ENCODE peak calls at places on chromosomes 1 and 21, in nine cellular contexts. One of them, this sample, is unnamed.

GRCh38 chr1:111952258-111952657 is 37.2 kb downstream of the KCND3 start:
- DNase-seq in PC-3: peak
- DNase-seq in AG09319: no peak
- DNase-seq in stimulated activated CD8-positive, alpha-beta memory T cell treated with anti-CD3 and anti-CD28 coated beads, Interleukin-4, amount 100 ng/mL, for 24 hours: no peak
- DNase-seq in H54: no peak
- DNase-seq in CD4-positive, alpha-beta memory T cell: no peak
- DNase-seq in OCI-LY7: no peak
- DNase-seq in ACHN: no peak
- DNase-seq in activated naive CD4-positive, alpha-beta T cell treated with anti-CD3 and anti-CD28 coated beads, Interleukin-2, amount 10 ng/mL, durations not matched to agents 7 days and 5 days: no peak
- DNase-seq in this sample: no peak

GRCh38 chr1:42231253-42231652 is 66.7 kb upstream of the GUCA2A start:
- DNase-seq in OCI-LY7: no peak
- DNase-seq in H54: no peak
- DNase-seq in stimulated activated CD8-positive, alpha-beta memory T cell treated with anti-CD3 and anti-CD28 coated beads, Interleukin-4, amount 100 ng/mL, for 24 hours: no peak
- DNase-seq in ACHN: no peak
- DNase-seq in AG09319: no peak
- DNase-seq in PC-3: peak
- DNase-seq in activated naive CD4-positive, alpha-beta T cell treated with anti-CD3 and anti-CD28 coated beads, Interleukin-2, amount 10 ng/mL, durations not matched to agents 7 days and 5 days: no peak
- DNase-seq in CD4-positive, alpha-beta memory T cell: no peak
- DNase-seq in this sample: no peak

GRCh38 chr1:17168480-17168878 is 36.4 kb upstream of the PADI1 start:
- DNase-seq in H54: no peak
- DNase-seq in activated naive CD4-positive, alpha-beta T cell treated with anti-CD3 and anti-CD28 coated beads, Interleukin-2, amount 10 ng/mL, durations not matched to agents 7 days and 5 days: no peak
- DNase-seq in AG09319: no peak
- DNase-seq in stimulated activated CD8-positive, alpha-beta memory T cell treated with anti-CD3 and anti-CD28 coated beads, Interleukin-4, amount 100 ng/mL, for 24 hours: no peak
- DNase-seq in ACHN: peak
- DNase-seq in OCI-LY7: no peak
- DNase-seq in CD4-positive, alpha-beta memory T cell: no peak
- DNase-seq in PC-3: peak
- DNase-seq in this sample: no peak

GRCh38 chr1:1250828-1251284 is 4.3 kb upstream of the C1QTNF12 start:
- DNase-seq in stimulated activated CD8-positive, alpha-beta memory T cell treated with anti-CD3 and anti-CD28 coated beads, Interleukin-4, amount 100 ng/mL, for 24 hours: peak
- DNase-seq in CD4-positive, alpha-beta memory T cell: peak
- DNase-seq in OCI-LY7: peak
- DNase-seq in PC-3: no peak
- DNase-seq in activated naive CD4-positive, alpha-beta T cell treated with anti-CD3 and anti-CD28 coated beads, Interleukin-2, amount 10 ng/mL, durations not matched to agents 7 days and 5 days: peak
- DNase-seq in H54: no peak
- DNase-seq in AG09319: no peak
- DNase-seq in ACHN: no peak
- DNase-seq in this sample: no peak

GRCh38 chr1:65514083-65514482 is 93.6 kb downstream of the LEPR start:
- DNase-seq in H54: no peak
- DNase-seq in PC-3: no peak
- DNase-seq in AG09319: peak
- DNase-seq in activated naive CD4-positive, alpha-beta T cell treated with anti-CD3 and anti-CD28 coated beads, Interleukin-2, amount 10 ng/mL, durations not matched to agents 7 days and 5 days: no peak
- DNase-seq in ACHN: no peak
- DNase-seq in CD4-positive, alpha-beta memory T cell: no peak
- DNase-seq in OCI-LY7: no peak
- DNase-seq in stimulated activated CD8-positive, alpha-beta memory T cell treated with anti-CD3 and anti-CD28 coated beads, Interleukin-4, amount 100 ng/mL, for 24 hours: no peak
- DNase-seq in this sample: peak

GRCh38 chr1:159421821-159422220 is 10.2 kb upstream of the OR10J4 start:
- DNase-seq in OCI-LY7: no peak
- DNase-seq in PC-3: no peak
- DNase-seq in CD4-positive, alpha-beta memory T cell: no peak
- DNase-seq in AG09319: no peak
- DNase-seq in H54: no peak
- DNase-seq in ACHN: no peak
- DNase-seq in stimulated activated CD8-positive, alpha-beta memory T cell treated with anti-CD3 and anti-CD28 coated beads, Interleukin-4, amount 100 ng/mL, for 24 hours: no peak
- DNase-seq in activated naive CD4-positive, alpha-beta T cell treated with anti-CD3 and anti-CD28 coated beads, Interleukin-2, amount 10 ng/mL, durations not matched to agents 7 days and 5 days: no peak
- DNase-seq in this sample: no peak

GRCh38 chr1:65471213-65471833 is 50.9 kb downstream of the LEPR start:
- DNase-seq in CD4-positive, alpha-beta memory T cell: no peak
- DNase-seq in AG09319: no peak
- DNase-seq in ACHN: no peak
- DNase-seq in H54: no peak
- DNase-seq in stimulated activated CD8-positive, alpha-beta memory T cell treated with anti-CD3 and anti-CD28 coated beads, Interleukin-4, amount 100 ng/mL, for 24 hours: no peak
- DNase-seq in activated naive CD4-positive, alpha-beta T cell treated with anti-CD3 and anti-CD28 coated beads, Interleukin-2, amount 10 ng/mL, durations not matched to agents 7 days and 5 days: no peak
- DNase-seq in PC-3: no peak
- DNase-seq in OCI-LY7: no peak
- DNase-seq in this sample: peak

GRCh38 chr21:37370152-37371040 is 3.8 kb downstream of the DYRK1A start:
- DNase-seq in CD4-positive, alpha-beta memory T cell: peak
- DNase-seq in ACHN: no peak
- DNase-seq in H54: no peak
- DNase-seq in activated naive CD4-positive, alpha-beta T cell treated with anti-CD3 and anti-CD28 coated beads, Interleukin-2, amount 10 ng/mL, durations not matched to agents 7 days and 5 days: no peak
- DNase-seq in stimulated activated CD8-positive, alpha-beta memory T cell treated with anti-CD3 and anti-CD28 coated beads, Interleukin-4, amount 100 ng/mL, for 24 hours: no peak
- DNase-seq in OCI-LY7: peak
- DNase-seq in AG09319: no peak
- DNase-seq in PC-3: peak
- DNase-seq in this sample: no peak